ENCODE peak calls at places on chromosomes 5 and 9, in nine cellular contexts. One of them, this sample, is unnamed.

GRCh38 chr5:29518176-29518575 is 1675.3 kb upstream of the CDH6 start:
- DNase-seq in tibial artery: no peak
- DNase-seq in NCI-H2171 treated with DMSO at 0.1 percent for 48 hours: peak
- DNase-seq in RWPE1: no peak
- DNase-seq in CD4-positive, alpha-beta T cell: no peak
- DNase-seq in mesendoderm: peak
- DNase-seq in AG09309: no peak
- DNase-seq in Calu3: no peak
- DNase-seq in hepatic stellate cell: no peak
- DNase-seq in this sample: no peak

GRCh38 chr5:112848116-112848811 is 12.8 kb upstream of the SRP19 start:
- DNase-seq in NCI-H2171 treated with DMSO at 0.1 percent for 48 hours: peak
- DNase-seq in RWPE1: peak
- DNase-seq in CD4-positive, alpha-beta T cell: no peak
- DNase-seq in tibial artery: no peak
- DNase-seq in mesendoderm: peak
- DNase-seq in hepatic stellate cell: peak
- DNase-seq in AG09309: peak
- DNase-seq in Calu3: peak
- DNase-seq in this sample: peak

GRCh38 chr9:129031514-129031913 is 3.4 kb upstream of the SH3GLB2 start:
- DNase-seq in RWPE1: no peak
- DNase-seq in AG09309: no peak
- DNase-seq in Calu3: no peak
- DNase-seq in mesendoderm: no peak
- DNase-seq in CD4-positive, alpha-beta T cell: no peak
- DNase-seq in tibial artery: no peak
- DNase-seq in hepatic stellate cell: no peak
- DNase-seq in NCI-H2171 treated with DMSO at 0.1 percent for 48 hours: no peak
- DNase-seq in this sample: no peak

GRCh38 chr9:76691761-76692313 is 72.4 kb upstream of the PCA3 start:
- DNase-seq in CD4-positive, alpha-beta T cell: no peak
- DNase-seq in AG09309: no peak
- DNase-seq in NCI-H2171 treated with DMSO at 0.1 percent for 48 hours: no peak
- DNase-seq in hepatic stellate cell: no peak
- DNase-seq in mesendoderm: peak
- DNase-seq in Calu3: no peak
- DNase-seq in RWPE1: no peak
- DNase-seq in tibial artery: no peak
- DNase-seq in this sample: peak

GRCh38 chr9:111566234-111566633 is 33.2 kb downstream of the PTGR1 start:
- DNase-seq in hepatic stellate cell: no peak
- DNase-seq in RWPE1: no peak
- DNase-seq in mesendoderm: no peak
- DNase-seq in CD4-positive, alpha-beta T cell: no peak
- DNase-seq in Calu3: no peak
- DNase-seq in AG09309: no peak
- DNase-seq in tibial artery: no peak
- DNase-seq in NCI-H2171 treated with DMSO at 0.1 percent for 48 hours: peak
- DNase-seq in this sample: peak

GRCh38 chr5:109485030-109485429 is 75.3 kb upstream of the PJA2 start:
- DNase-seq in RWPE1: no peak
- DNase-seq in mesendoderm: no peak
- DNase-seq in NCI-H2171 treated with DMSO at 0.1 percent for 48 hours: no peak
- DNase-seq in hepatic stellate cell: no peak
- DNase-seq in tibial artery: peak
- DNase-seq in CD4-positive, alpha-beta T cell: no peak
- DNase-seq in Calu3: peak
- DNase-seq in AG09309: no peak
- DNase-seq in this sample: peak

GRCh38 chr9:70672136-70672535 is 257.7 kb upstream of the KLF9 start:
- DNase-seq in tibial artery: peak
- DNase-seq in AG09309: no peak
- DNase-seq in RWPE1: no peak
- DNase-seq in hepatic stellate cell: no peak
- DNase-seq in Calu3: no peak
- DNase-seq in mesendoderm: no peak
- DNase-seq in NCI-H2171 treated with DMSO at 0.1 percent for 48 hours: no peak
- DNase-seq in CD4-positive, alpha-beta T cell: no peak
- DNase-seq in this sample: no peak

GRCh38 chr5:122942164-122942914 is 94.2 kb downstream of the PPIC start:
- DNase-seq in tibial artery: no peak
- DNase-seq in AG09309: no peak
- DNase-seq in hepatic stellate cell: peak
- DNase-seq in mesendoderm: peak
- DNase-seq in NCI-H2171 treated with DMSO at 0.1 percent for 48 hours: peak
- DNase-seq in CD4-positive, alpha-beta T cell: no peak
- DNase-seq in Calu3: no peak
- DNase-seq in RWPE1: peak
- DNase-seq in this sample: no peak

GRCh38 chr5:141001466-141001853 is 35.2 kb downstream of the PCDHAC2 start:
- DNase-seq in NCI-H2171 treated with DMSO at 0.1 percent for 48 hours: no peak
- DNase-seq in RWPE1: peak
- DNase-seq in CD4-positive, alpha-beta T cell: no peak
- DNase-seq in hepatic stellate cell: no peak
- DNase-seq in tibial artery: no peak
- DNase-seq in mesendoderm: peak
- DNase-seq in AG09309: no peak
- DNase-seq in Calu3: peak
- DNase-seq in this sample: no peak

GRCh38 chr9:135156525-135157510 is 69.3 kb downstream of the OLFM1 start:
- DNase-seq in mesendoderm: peak
- DNase-seq in Calu3: peak
- DNase-seq in CD4-positive, alpha-beta T cell: no peak
- DNase-seq in tibial artery: no peak
- DNase-seq in AG09309: no peak
- DNase-seq in NCI-H2171 treated with DMSO at 0.1 percent for 48 hours: no peak
- DNase-seq in RWPE1: peak
- DNase-seq in hepatic stellate cell: peak
- DNase-seq in this sample: peak

GRCh38 chr5:1511037-1511436 is 12.7 kb downstream of the LPCAT1 start:
- DNase-seq in AG09309: no peak
- DNase-seq in mesendoderm: no peak
- DNase-seq in hepatic stellate cell: no peak
- DNase-seq in NCI-H2171 treated with DMSO at 0.1 percent for 48 hours: no peak
- DNase-seq in tibial artery: peak
- DNase-seq in RWPE1: no peak
- DNase-seq in CD4-positive, alpha-beta T cell: no peak
- DNase-seq in Calu3: no peak
- DNase-seq in this sample: no peak

GRCh38 chr9:98045234-98046160 is 11.0 kb upstream of the NANS start:
- DNase-seq in CD4-positive, alpha-beta T cell: peak
- DNase-seq in tibial artery: no peak
- DNase-seq in mesendoderm: no peak
- DNase-seq in Calu3: no peak
- DNase-seq in RWPE1: no peak
- DNase-seq in NCI-H2171 treated with DMSO at 0.1 percent for 48 hours: no peak
- DNase-seq in hepatic stellate cell: no peak
- DNase-seq in AG09309: no peak
- DNase-seq in this sample: no peak

GRCh38 chr9:4831944-4832343 is 39.2 kb downstream of the RCL1 start:
- DNase-seq in AG09309: no peak
- DNase-seq in RWPE1: no peak
- DNase-seq in Calu3: no peak
- DNase-seq in hepatic stellate cell: no peak
- DNase-seq in mesendoderm: peak
- DNase-seq in tibial artery: no peak
- DNase-seq in CD4-positive, alpha-beta T cell: no peak
- DNase-seq in NCI-H2171 treated with DMSO at 0.1 percent for 48 hours: no peak
- DNase-seq in this sample: peak

GRCh38 chr9:88949425-88949824 is 41.8 kb upstream of the S1PR3 start:
- DNase-seq in Calu3: no peak
- DNase-seq in hepatic stellate cell: no peak
- DNase-seq in NCI-H2171 treated with DMSO at 0.1 percent for 48 hours: peak
- DNase-seq in tibial artery: no peak
- DNase-seq in RWPE1: no peak
- DNase-seq in AG09309: no peak
- DNase-seq in mesendoderm: no peak
- DNase-seq in CD4-positive, alpha-beta T cell: no peak
- DNase-seq in this sample: peak

GRCh38 chr9:86406366-86406765 is 52.2 kb upstream of the TUT7 start:
- DNase-seq in AG09309: no peak
- DNase-seq in RWPE1: peak
- DNase-seq in CD4-positive, alpha-beta T cell: no peak
- DNase-seq in NCI-H2171 treated with DMSO at 0.1 percent for 48 hours: no peak
- DNase-seq in Calu3: no peak
- DNase-seq in hepatic stellate cell: peak
- DNase-seq in tibial artery: no peak
- DNase-seq in mesendoderm: no peak
- DNase-seq in this sample: peak

GRCh38 chr5:160064441-160064840 is 54.8 kb downstream of the PWWP2A start:
- DNase-seq in AG09309: no peak
- DNase-seq in hepatic stellate cell: no peak
- DNase-seq in RWPE1: no peak
- DNase-seq in Calu3: peak
- DNase-seq in mesendoderm: no peak
- DNase-seq in tibial artery: no peak
- DNase-seq in NCI-H2171 treated with DMSO at 0.1 percent for 48 hours: no peak
- DNase-seq in CD4-positive, alpha-beta T cell: no peak
- DNase-seq in this sample: no peak

GRCh38 chr5:123294544-123294943 is 128.7 kb downstream of the CEP120 start:
- DNase-seq in Calu3: no peak
- DNase-seq in AG09309: no peak
- DNase-seq in CD4-positive, alpha-beta T cell: no peak
- DNase-seq in NCI-H2171 treated with DMSO at 0.1 percent for 48 hours: no peak
- DNase-seq in mesendoderm: no peak
- DNase-seq in RWPE1: no peak
- DNase-seq in hepatic stellate cell: no peak
- DNase-seq in tibial artery: no peak
- DNase-seq in this sample: no peak

GRCh38 chr9:126395439-126396212 is 69.0 kb downstream of the MVB12B start:
- DNase-seq in AG09309: no peak
- DNase-seq in RWPE1: peak
- DNase-seq in tibial artery: no peak
- DNase-seq in NCI-H2171 treated with DMSO at 0.1 percent for 48 hours: peak
- DNase-seq in CD4-positive, alpha-beta T cell: no peak
- DNase-seq in mesendoderm: no peak
- DNase-seq in Calu3: peak
- DNase-seq in hepatic stellate cell: peak
- DNase-seq in this sample: no peak

GRCh38 chr5:178329331-178329730 is 96.7 kb upstream of the PHYKPL start:
- DNase-seq in RWPE1: no peak
- DNase-seq in Calu3: no peak
- DNase-seq in tibial artery: no peak
- DNase-seq in CD4-positive, alpha-beta T cell: no peak
- DNase-seq in AG09309: no peak
- DNase-seq in hepatic stellate cell: no peak
- DNase-seq in NCI-H2171 treated with DMSO at 0.1 percent for 48 hours: no peak
- DNase-seq in mesendoderm: no peak
- DNase-seq in this sample: no peak

GRCh38 chr5:21654-22233 is 70.2 kb upstream of the PLEKHG4B start:
- DNase-seq in hepatic stellate cell: no peak
- DNase-seq in RWPE1: peak
- DNase-seq in Calu3: peak
- DNase-seq in AG09309: no peak
- DNase-seq in NCI-H2171 treated with DMSO at 0.1 percent for 48 hours: no peak
- DNase-seq in mesendoderm: no peak
- DNase-seq in tibial artery: no peak
- DNase-seq in CD4-positive, alpha-beta T cell: no peak
- DNase-seq in this sample: peak

GRCh38 chr9:69324549-69325401 is at the start of gene ENTREP1:
- DNase-seq in mesendoderm: peak
- DNase-seq in RWPE1: peak
- DNase-seq in CD4-positive, alpha-beta T cell: no peak
- DNase-seq in Calu3: peak
- DNase-seq in NCI-H2171 treated with DMSO at 0.1 percent for 48 hours: peak
- DNase-seq in AG09309: no peak
- DNase-seq in hepatic stellate cell: peak
- DNase-seq in tibial artery: peak
- DNase-seq in this sample: peak

GRCh38 chr5:79333852-79334557 is 98.1 kb downstream of the JMY start:
- DNase-seq in hepatic stellate cell: no peak
- DNase-seq in mesendoderm: peak
- DNase-seq in CD4-positive, alpha-beta T cell: no peak
- DNase-seq in Calu3: no peak
- DNase-seq in tibial artery: no peak
- DNase-seq in AG09309: no peak
- DNase-seq in NCI-H2171 treated with DMSO at 0.1 percent for 48 hours: no peak
- DNase-seq in RWPE1: no peak
- DNase-seq in this sample: no peak

GRCh38 chr9:115341401-115341800 is 223.4 kb upstream of the TNC start:
- DNase-seq in AG09309: no peak
- DNase-seq in RWPE1: no peak
- DNase-seq in hepatic stellate cell: no peak
- DNase-seq in tibial artery: peak
- DNase-seq in Calu3: no peak
- DNase-seq in NCI-H2171 treated with DMSO at 0.1 percent for 48 hours: no peak
- DNase-seq in mesendoderm: no peak
- DNase-seq in CD4-positive, alpha-beta T cell: no peak
- DNase-seq in this sample: no peak

GRCh38 chr5:114782217-114782616 is 387.5 kb downstream of the TRIM36 start:
- DNase-seq in RWPE1: no peak
- DNase-seq in hepatic stellate cell: no peak
- DNase-seq in Calu3: no peak
- DNase-seq in CD4-positive, alpha-beta T cell: no peak
- DNase-seq in tibial artery: no peak
- DNase-seq in AG09309: no peak
- DNase-seq in mesendoderm: no peak
- DNase-seq in NCI-H2171 treated with DMSO at 0.1 percent for 48 hours: no peak
- DNase-seq in this sample: no peak

GRCh38 chr9:20512636-20513035 is 109.7 kb downstream of the MLLT3 start:
- DNase-seq in hepatic stellate cell: peak
- DNase-seq in NCI-H2171 treated with DMSO at 0.1 percent for 48 hours: no peak
- DNase-seq in AG09309: peak
- DNase-seq in Calu3: no peak
- DNase-seq in CD4-positive, alpha-beta T cell: no peak
- DNase-seq in tibial artery: no peak
- DNase-seq in RWPE1: no peak
- DNase-seq in mesendoderm: no peak
- DNase-seq in this sample: no peak

GRCh38 chr9:82353631-82354030 is 365.1 kb downstream of the SPATA31D1 start:
- DNase-seq in NCI-H2171 treated with DMSO at 0.1 percent for 48 hours: no peak
- DNase-seq in mesendoderm: no peak
- DNase-seq in CD4-positive, alpha-beta T cell: no peak
- DNase-seq in AG09309: no peak
- DNase-seq in Calu3: no peak
- DNase-seq in tibial artery: no peak
- DNase-seq in hepatic stellate cell: no peak
- DNase-seq in RWPE1: no peak
- DNase-seq in this sample: no peak

GRCh38 chr5:67205981-67206380 is 9.4 kb upstream of the CD180 start:
- DNase-seq in RWPE1: no peak
- DNase-seq in tibial artery: no peak
- DNase-seq in hepatic stellate cell: no peak
- DNase-seq in mesendoderm: no peak
- DNase-seq in AG09309: no peak
- DNase-seq in Calu3: no peak
- DNase-seq in CD4-positive, alpha-beta T cell: no peak
- DNase-seq in NCI-H2171 treated with DMSO at 0.1 percent for 48 hours: no peak
- DNase-seq in this sample: no peak

GRCh38 chr5:120375248-120375647 is 88.9 kb upstream of the PRR16 start:
- DNase-seq in AG09309: peak
- DNase-seq in Calu3: no peak
- DNase-seq in RWPE1: no peak
- DNase-seq in hepatic stellate cell: no peak
- DNase-seq in NCI-H2171 treated with DMSO at 0.1 percent for 48 hours: no peak
- DNase-seq in tibial artery: no peak
- DNase-seq in CD4-positive, alpha-beta T cell: no peak
- DNase-seq in mesendoderm: no peak
- DNase-seq in this sample: peak

GRCh38 chr5:87113848-87114247 is 153.8 kb upstream of the RASA1 start:
- DNase-seq in NCI-H2171 treated with DMSO at 0.1 percent for 48 hours: no peak
- DNase-seq in mesendoderm: no peak
- DNase-seq in Calu3: peak
- DNase-seq in AG09309: peak
- DNase-seq in hepatic stellate cell: peak
- DNase-seq in tibial artery: no peak
- DNase-seq in RWPE1: peak
- DNase-seq in CD4-positive, alpha-beta T cell: no peak
- DNase-seq in this sample: peak

GRCh38 chr5:151195622-151196021 is 28.3 kb downstream of the CCDC69 start:
- DNase-seq in AG09309: peak
- DNase-seq in mesendoderm: no peak
- DNase-seq in NCI-H2171 treated with DMSO at 0.1 percent for 48 hours: no peak
- DNase-seq in Calu3: no peak
- DNase-seq in RWPE1: no peak
- DNase-seq in CD4-positive, alpha-beta T cell: no peak
- DNase-seq in tibial artery: no peak
- DNase-seq in hepatic stellate cell: no peak
- DNase-seq in this sample: peak

GRCh38 chr5:138666226-138666742 is 86.9 kb upstream of the CTNNA1 start:
- DNase-seq in tibial artery: no peak
- DNase-seq in Calu3: no peak
- DNase-seq in mesendoderm: no peak
- DNase-seq in AG09309: no peak
- DNase-seq in NCI-H2171 treated with DMSO at 0.1 percent for 48 hours: no peak
- DNase-seq in CD4-positive, alpha-beta T cell: no peak
- DNase-seq in RWPE1: no peak
- DNase-seq in hepatic stellate cell: no peak
- DNase-seq in this sample: no peak

This sample was measured in cardiac muscle cell.